ENCODE peak calls at places on chromosomes 6 and 20, in seven cellular contexts. O, Q, A, F, X, D and Z are unnamed samples.

GRCh38 chr6:136582702-136583471 is 32.7 kb upstream of the MAP7 start:
- DNase-seq in O (no peak), Q (no peak), A (no peak), F (peak; percentile 69), X (peak; percentile 22), D (peak; percentile 96), Z (no peak)

GRCh38 chr6:4100655-4101054 is 21.7 kb upstream of the FAM217A start:
- DNase-seq in O (no peak), Q (no peak), A (no peak), F (no peak), X (no peak), D (no peak), Z (no peak)

GRCh38 chr6:100194535-100194934 is 200.5 kb upstream of the MCHR2 start:
- DNase-seq in O (no peak), Q (no peak), A (no peak), F (no peak), X (no peak), D (no peak), Z (no peak)

GRCh38 chr6:28817808-28818145 is 106.0 kb downstream of the TRIM27 start:
- DNase-seq in O (peak; percentile 59), Q (no peak), A (no peak), F (no peak), X (no peak), D (no peak), Z (peak; percentile 30)

GRCh38 chr20:14892782-14893181 is 555.4 kb upstream of the FLRT3 start:
- DNase-seq in O (no peak), Q (no peak), A (no peak), F (no peak), X (no peak), D (no peak), Z (no peak)

GRCh38 chr6:391559-392440 is at the start of gene IRF4:
- DNase-seq in O (peak; percentile 84), Q (no peak), A (no peak), F (no peak), X (no peak), D (no peak), Z (no peak)

GRCh38 chr20:1224205-1224604 is 1.6 kb upstream of the RAD21L1 start:
- DNase-seq in O (no peak), Q (no peak), A (no peak), F (no peak), X (no peak), D (no peak), Z (no peak)

GRCh38 chr6:47093169-47093568 is 51.0 kb upstream of the ADGRF1 start:
- DNase-seq in O (no peak), Q (no peak), A (no peak), F (no peak), X (no peak), D (peak; percentile 92), Z (no peak)

GRCh38 chr6:87473419-87473903 is 687 bp downstream of the SLC35A1 start:
- DNase-seq in O (peak; percentile 50), Q (peak; percentile 63), A (no peak), F (peak; percentile 46), X (no peak), D (no peak), Z (no peak)

GRCh38 chr20:48603116-48603818 is 224.5 kb downstream of the PREX1 start:
- DNase-seq in O (peak; percentile 78), Q (no peak), A (no peak), F (no peak), X (no peak), D (no peak), Z (no peak)

GRCh38 chr6:162538643-162539064 is 188.9 kb downstream of the PRKN start:
- DNase-seq in O (no peak), Q (peak; percentile 81), A (peak; percentile 28), F (no peak), X (no peak), D (no peak), Z (no peak)

GRCh38 chr20:1291191-1291741 is 25.2 kb downstream of the SNPH start:
- DNase-seq in O (no peak), Q (no peak), A (no peak), F (peak; percentile 7), X (no peak), D (no peak), Z (no peak)

GRCh38 chr20:50392138-50392866 is 117.9 kb upstream of the PTPN1 start:
- DNase-seq in O (no peak), Q (no peak), A (no peak), F (peak; percentile 45), X (no peak), D (no peak), Z (no peak)

GRCh38 chr6:18423426-18423825 is 36.3 kb downstream of the RNF144B start:
- DNase-seq in O (no peak), Q (no peak), A (no peak), F (no peak), X (no peak), D (peak; percentile 51), Z (no peak)

GRCh38 chr6:70686548-70687133 is 19.0 kb downstream of the SMAP1 start:
- DNase-seq in O (no peak), Q (no peak), A (no peak), F (peak; percentile 16), X (no peak), D (peak; percentile 40), Z (peak; percentile 61)

GRCh38 chr6:136550045-136550329 is 235 bp downstream of the MAP7 start:
- DNase-seq in O (no peak), Q (peak; percentile 21), A (peak; percentile 45), F (no peak), X (no peak), D (no peak), Z (no peak)

GRCh38 chr6:10272591-10272990 is 142.3 kb downstream of the TFAP2A start:
- DNase-seq in O (no peak), Q (no peak), A (no peak), F (no peak), X (no peak), D (no peak), Z (no peak)

GRCh38 chr20:62796699-62797491 is 622 bp downstream of the MRGBP start:
- DNase-seq in O (peak; percentile 70), Q (no peak), A (peak; percentile 69), F (no peak), X (no peak), D (no peak), Z (no peak)

GRCh38 chr6:77092971-77093370 is 370.3 kb downstream of the HTR1B start:
- DNase-seq in O (no peak), Q (no peak), A (no peak), F (no peak), X (no peak), D (no peak), Z (no peak)

GRCh38 chr6:130140084-130140483 is 82.7 kb downstream of the SAMD3 start:
- DNase-seq in O (no peak), Q (no peak), A (no peak), F (no peak), X (no peak), D (no peak), Z (no peak)

GRCh38 chr6:36604090-36605060 is 10.2 kb downstream of the SRSF3 start:
- DNase-seq in O (no peak), Q (no peak), A (peak; percentile 8), F (no peak), X (no peak), D (no peak), Z (no peak)

GRCh38 chr6:142489722-142490610 is 188.2 kb downstream of the ADGRG6 start:
- DNase-seq in O (no peak), Q (no peak), A (no peak), F (peak; percentile 54), X (no peak), D (no peak), Z (no peak)

GRCh38 chr6:26362093-26362835 is 2.7 kb upstream of the BTN3A2 start:
- DNase-seq in O (no peak), Q (no peak), A (no peak), F (no peak), X (no peak), D (no peak), Z (no peak)

GRCh38 chr6:26355366-26355765 is 9.6 kb upstream of the BTN3A2 start:
- DNase-seq in O (no peak), Q (no peak), A (no peak), F (no peak), X (no peak), D (no peak), Z (no peak)

GRCh38 chr6:26360451-26361416 is 4.3 kb upstream of the BTN3A2 start:
- DNase-seq in O (no peak), Q (no peak), A (no peak), F (no peak), X (no peak), D (no peak), Z (no peak)

GRCh38 chr6:26361544-26361943 is 3.5 kb upstream of the BTN3A2 start:
- DNase-seq in O (no peak), Q (no peak), A (no peak), F (no peak), X (no peak), D (no peak), Z (no peak)

GRCh38 chr6:26358511-26358981 is 6.5 kb upstream of the BTN3A2 start:
- DNase-seq in O (no peak), Q (no peak), A (no peak), F (no peak), X (no peak), D (no peak), Z (peak; percentile 36)
- H3K4me1 ChIP-seq in O (no peaks in the 10 kb centered on the region), Q (no peaks in the 10 kb centered on the region), A (no peaks in the 10 kb centered on the region), F (no peaks in the 10 kb centered on the region), X (peaks cover 21% of the 10 kb centered on the region), D (no peaks in the 10 kb centered on the region), Z (peaks cover 14% of the 10 kb centered on the region)

GRCh38 chr6:149963212-149963461 is 606 bp upstream of the ULBP1 start:
- DNase-seq in O (peak; percentile 80), Q (no peak), A (no peak), F (no peak), X (peak; percentile 66), D (peak; percentile 68), Z (no peak)
- H3K4me3 ChIP-seq in O (peak overlapping the region; percentile 84), Q (peak overlapping the region; percentile 54), A (no peak overlapping the region), F (peak overlapping the region; percentile 53), X (peak overlapping the region; percentile 59), D (peak overlapping the region; percentile 88), Z (peak overlapping the region; percentile 68)

GRCh38 chr20:39778847-39779641 is 816.9 kb downstream of the DHX35 start:
- DNase-seq in O (peak; percentile 48), Q (no peak), A (no peak), F (no peak), X (no peak), D (no peak), Z (no peak)

GRCh38 chr20:39785252-39785917 is 823.2 kb downstream of the DHX35 start:
- DNase-seq in O (no peak), Q (no peak), A (no peak), F (no peak), X (no peak), D (no peak), Z (no peak)

GRCh38 chr20:39789411-39789810 is 827.3 kb downstream of the DHX35 start:
- DNase-seq in O (no peak), Q (no peak), A (no peak), F (peak; percentile 45), X (no peak), D (no peak), Z (no peak)

DNA sequence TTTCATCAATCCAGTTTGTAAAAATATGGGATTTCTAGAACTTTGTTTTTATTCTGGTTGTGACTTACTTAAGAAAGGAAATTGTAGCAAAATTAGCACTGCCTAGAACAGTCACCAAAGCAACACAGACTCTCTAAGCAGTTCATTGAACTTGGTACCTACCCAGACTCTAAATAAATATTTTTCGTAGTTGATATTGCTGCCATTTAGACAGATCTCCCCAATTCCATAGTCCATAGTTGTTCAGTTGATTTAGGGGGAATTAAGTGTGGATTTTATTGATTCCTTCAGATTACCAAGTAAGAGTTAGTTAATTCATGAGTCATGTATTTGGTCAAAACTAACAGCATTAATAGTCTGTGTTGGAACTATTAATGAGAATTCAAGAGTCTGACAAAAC is 822.5 kb downstream of the DHX35 start:
- DNase-seq in O (no peak), Q (no peak), A (no peak), F (no peak), X (no peak), D (no peak), Z (no peak)
- H3K9me3 ChIP-seq in O (peaks cover 15% of the 10 kb centered on the region), Q (no peaks in the 10 kb centered on the region), A (no peaks in the 10 kb centered on the region), F (no peaks in the 10 kb centered on the region), X (peaks cover 33% of the 10 kb centered on the region), D (no peaks in the 10 kb centered on the region), Z (no peaks in the 10 kb centered on the region)

GRCh38 chr6:121526282-121526681 is 90.8 kb downstream of the GJA1 start:
- DNase-seq in O (no peak), Q (no peak), A (no peak), F (no peak), X (no peak), D (no peak), Z (no peak)
- H3K4me1 ChIP-seq in O (peaks cover 2% of the 10 kb centered on the region), Q (no peaks in the 10 kb centered on the region), A (peaks cover 3% of the 10 kb centered on the region), F (peaks cover 14% of the 10 kb centered on the region), X (no peaks in the 10 kb centered on the region), D (peaks cover 13% of the 10 kb centered on the region), Z (no peaks in the 10 kb centered on the region)